ENCODE peak calls at places on chromosomes 3 and 15, in nine cellular contexts. One of them, this sample, is unnamed.
A peak's percentile ranks its signal among the peaks of the same experiment; 100 is the strongest.

GRCh38 chr3:31919528-31919927 is 61.5 kb downstream of the OSBPL10 start:
- DNase-seq in astrocyte of the spinal cord: no peak
- DNase-seq in ascending aorta: no peak
- DNase-seq in H4: no peak
- DNase-seq in hepatic stellate cell: no peak
- DNase-seq in iris pigment epithelial cell: no peak
- DNase-seq in Kasumi-1: no peak
- DNase-seq in transverse colon: no peak
- DNase-seq in activated T-cell treated with anti-CD3 and anti-CD28 coated beads for 48 hours: no peak
- DNase-seq in this sample: no peak

GRCh38 chr3:122676759-122677158 is 3.9 kb upstream of the PARP14 start:
- DNase-seq in astrocyte of the spinal cord: peak; percentile 46
- DNase-seq in ascending aorta: no peak
- DNase-seq in H4: no peak
- DNase-seq in hepatic stellate cell: no peak
- DNase-seq in iris pigment epithelial cell: peak; percentile 83
- DNase-seq in Kasumi-1: no peak
- DNase-seq in transverse colon: no peak
- DNase-seq in activated T-cell treated with anti-CD3 and anti-CD28 coated beads for 48 hours: no peak
- DNase-seq in this sample: peak; percentile 47

GRCh38 chr3:196287066-196287404 is 491 bp downstream of the PCYT1A start:
- DNase-seq in astrocyte of the spinal cord: peak; percentile 20
- DNase-seq in ascending aorta: no peak
- DNase-seq in H4: no peak
- DNase-seq in hepatic stellate cell: peak; percentile 24
- DNase-seq in iris pigment epithelial cell: no peak
- DNase-seq in Kasumi-1: peak; percentile 61
- DNase-seq in transverse colon: no peak
- DNase-seq in activated T-cell treated with anti-CD3 and anti-CD28 coated beads for 48 hours: no peak
- DNase-seq in this sample: peak; percentile 23

GRCh38 chr3:116512281-116512680 is 67.0 kb upstream of the LSAMP start:
- DNase-seq in astrocyte of the spinal cord: no peak
- DNase-seq in ascending aorta: no peak
- DNase-seq in H4: no peak
- DNase-seq in hepatic stellate cell: no peak
- DNase-seq in iris pigment epithelial cell: no peak
- DNase-seq in Kasumi-1: no peak
- DNase-seq in transverse colon: no peak
- DNase-seq in activated T-cell treated with anti-CD3 and anti-CD28 coated beads for 48 hours: no peak
- DNase-seq in this sample: no peak

GRCh38 chr3:183930069-183930468 is 45.4 kb upstream of the PARL start:
- DNase-seq in astrocyte of the spinal cord: no peak
- DNase-seq in ascending aorta: no peak
- DNase-seq in H4: no peak
- DNase-seq in hepatic stellate cell: no peak
- DNase-seq in iris pigment epithelial cell: no peak
- DNase-seq in Kasumi-1: no peak
- DNase-seq in transverse colon: peak; percentile 83
- DNase-seq in activated T-cell treated with anti-CD3 and anti-CD28 coated beads for 48 hours: no peak
- DNase-seq in this sample: no peak

GRCh38 chr15:51046799-51047449 is 47.8 kb downstream of the TNFAIP8L3 start:
- DNase-seq in astrocyte of the spinal cord: peak; percentile 50
- DNase-seq in ascending aorta: no peak
- DNase-seq in H4: no peak
- DNase-seq in hepatic stellate cell: no peak
- DNase-seq in iris pigment epithelial cell: peak; percentile 27
- DNase-seq in Kasumi-1: no peak
- DNase-seq in transverse colon: peak; percentile 65
- DNase-seq in activated T-cell treated with anti-CD3 and anti-CD28 coated beads for 48 hours: no peak
- DNase-seq in this sample: peak; percentile 28

GRCh38 chr15:66053991-66054390 is 184.7 kb downstream of the RAB11A start:
- DNase-seq in astrocyte of the spinal cord: no peak
- DNase-seq in ascending aorta: no peak
- DNase-seq in H4: no peak
- DNase-seq in hepatic stellate cell: no peak
- DNase-seq in iris pigment epithelial cell: no peak
- DNase-seq in Kasumi-1: no peak
- DNase-seq in transverse colon: no peak
- DNase-seq in activated T-cell treated with anti-CD3 and anti-CD28 coated beads for 48 hours: no peak
- DNase-seq in this sample: no peak

GRCh38 chr3:97658670-97659285 is 105.8 kb upstream of the ARL6 start:
- DNase-seq in astrocyte of the spinal cord: peak; percentile 19
- DNase-seq in ascending aorta: no peak
- DNase-seq in H4: peak; percentile 48
- DNase-seq in hepatic stellate cell: no peak
- DNase-seq in iris pigment epithelial cell: peak; percentile 23
- DNase-seq in Kasumi-1: peak; percentile 68
- DNase-seq in transverse colon: no peak
- DNase-seq in activated T-cell treated with anti-CD3 and anti-CD28 coated beads for 48 hours: no peak
- DNase-seq in this sample: peak; percentile 20

GRCh38 chr15:42150246-42150970 is 6.0 kb downstream of the PLA2G4F start:
- DNase-seq in astrocyte of the spinal cord: no peak
- DNase-seq in ascending aorta: no peak
- DNase-seq in H4: no peak
- DNase-seq in hepatic stellate cell: no peak
- DNase-seq in iris pigment epithelial cell: no peak
- DNase-seq in Kasumi-1: no peak
- DNase-seq in transverse colon: no peak
- DNase-seq in activated T-cell treated with anti-CD3 and anti-CD28 coated beads for 48 hours: no peak
- DNase-seq in this sample: no peak

GRCh38 chr3:183018416-183019192 is 38.3 kb upstream of the DCUN1D1 start:
- DNase-seq in astrocyte of the spinal cord: no peak
- DNase-seq in ascending aorta: no peak
- DNase-seq in H4: no peak
- DNase-seq in hepatic stellate cell: no peak
- DNase-seq in iris pigment epithelial cell: no peak
- DNase-seq in Kasumi-1: no peak
- DNase-seq in transverse colon: no peak
- DNase-seq in activated T-cell treated with anti-CD3 and anti-CD28 coated beads for 48 hours: no peak
- DNase-seq in this sample: no peak

GRCh38 chr15:71083349-71083748 is 31.9 kb upstream of the THSD4 start:
- DNase-seq in astrocyte of the spinal cord: peak; percentile 41
- DNase-seq in ascending aorta: peak; percentile 95
- DNase-seq in H4: peak; percentile 16
- DNase-seq in hepatic stellate cell: no peak
- DNase-seq in iris pigment epithelial cell: no peak
- DNase-seq in Kasumi-1: no peak
- DNase-seq in transverse colon: no peak
- DNase-seq in activated T-cell treated with anti-CD3 and anti-CD28 coated beads for 48 hours: no peak
- DNase-seq in this sample: peak; percentile 88

GRCh38 chr3:127920738-127921137 is 5.7 kb downstream of the KBTBD12 start:
- DNase-seq in astrocyte of the spinal cord: no peak
- DNase-seq in ascending aorta: no peak
- DNase-seq in H4: no peak
- DNase-seq in hepatic stellate cell: no peak
- DNase-seq in iris pigment epithelial cell: no peak
- DNase-seq in Kasumi-1: no peak
- DNase-seq in transverse colon: no peak
- DNase-seq in activated T-cell treated with anti-CD3 and anti-CD28 coated beads for 48 hours: no peak
- DNase-seq in this sample: no peak

GRCh38 chr15:68352401-68353062 is 75.0 kb downstream of the FEM1B start:
- DNase-seq in astrocyte of the spinal cord: peak; percentile 93
- DNase-seq in ascending aorta: peak; percentile 96
- DNase-seq in H4: peak; percentile 98
- DNase-seq in hepatic stellate cell: peak; percentile 84
- DNase-seq in iris pigment epithelial cell: peak; percentile 93
- DNase-seq in Kasumi-1: peak; percentile 43
- DNase-seq in transverse colon: peak; percentile 23
- DNase-seq in activated T-cell treated with anti-CD3 and anti-CD28 coated beads for 48 hours: peak; percentile 30
- DNase-seq in this sample: peak; percentile 97

GRCh38 chr3:104878395-104878794 is 488.3 kb upstream of the ALCAM start:
- DNase-seq in astrocyte of the spinal cord: peak; percentile 24
- DNase-seq in ascending aorta: no peak
- DNase-seq in H4: no peak
- DNase-seq in hepatic stellate cell: peak; percentile 15
- DNase-seq in iris pigment epithelial cell: peak; percentile 85
- DNase-seq in Kasumi-1: no peak
- DNase-seq in transverse colon: no peak
- DNase-seq in activated T-cell treated with anti-CD3 and anti-CD28 coated beads for 48 hours: no peak
- DNase-seq in this sample: peak; percentile 26

GRCh38 chr3:71185733-71186455 is 397.6 kb downstream of the FOXP1 start:
- DNase-seq in astrocyte of the spinal cord: peak; percentile 73
- DNase-seq in ascending aorta: no peak
- DNase-seq in H4: no peak
- DNase-seq in hepatic stellate cell: peak; percentile 63
- DNase-seq in iris pigment epithelial cell: peak; percentile 86
- DNase-seq in Kasumi-1: peak; percentile 51
- DNase-seq in transverse colon: peak; percentile 22
- DNase-seq in activated T-cell treated with anti-CD3 and anti-CD28 coated beads for 48 hours: no peak
- DNase-seq in this sample: peak; percentile 57

GRCh38 chr3:19970289-19970688 is 23.4 kb downstream of the RAB5A start:
- DNase-seq in astrocyte of the spinal cord: no peak
- DNase-seq in ascending aorta: no peak
- DNase-seq in H4: no peak
- DNase-seq in hepatic stellate cell: no peak
- DNase-seq in iris pigment epithelial cell: no peak
- DNase-seq in Kasumi-1: no peak
- DNase-seq in transverse colon: no peak
- DNase-seq in activated T-cell treated with anti-CD3 and anti-CD28 coated beads for 48 hours: no peak
- DNase-seq in this sample: no peak

GRCh38 chr3:32297366-32297765 is 58.9 kb downstream of the CMTM8 start:
- DNase-seq in astrocyte of the spinal cord: no peak
- DNase-seq in ascending aorta: no peak
- DNase-seq in H4: no peak
- DNase-seq in hepatic stellate cell: no peak
- DNase-seq in iris pigment epithelial cell: no peak
- DNase-seq in Kasumi-1: no peak
- DNase-seq in transverse colon: no peak
- DNase-seq in activated T-cell treated with anti-CD3 and anti-CD28 coated beads for 48 hours: peak; percentile 46
- DNase-seq in this sample: no peak

GRCh38 chr15:52558196-52558595 is 10.6 kb downstream of the ARPP19 start:
- DNase-seq in astrocyte of the spinal cord: peak; percentile 78
- DNase-seq in ascending aorta: no peak
- DNase-seq in H4: peak; percentile 69
- DNase-seq in hepatic stellate cell: no peak
- DNase-seq in iris pigment epithelial cell: peak; percentile 91
- DNase-seq in Kasumi-1: no peak
- DNase-seq in transverse colon: no peak
- DNase-seq in activated T-cell treated with anti-CD3 and anti-CD28 coated beads for 48 hours: peak; percentile 46
- DNase-seq in this sample: peak; percentile 84

GRCh38 chr15:29919380-29919881 is 97.2 kb upstream of the TJP1 start:
- DNase-seq in astrocyte of the spinal cord: no peak
- DNase-seq in ascending aorta: no peak
- DNase-seq in H4: no peak
- DNase-seq in hepatic stellate cell: no peak
- DNase-seq in iris pigment epithelial cell: no peak
- DNase-seq in Kasumi-1: no peak
- DNase-seq in transverse colon: no peak
- DNase-seq in activated T-cell treated with anti-CD3 and anti-CD28 coated beads for 48 hours: no peak
- DNase-seq in this sample: no peak

GRCh38 chr3:32285910-32286309 is 47.4 kb downstream of the CMTM8 start:
- DNase-seq in astrocyte of the spinal cord: no peak
- DNase-seq in ascending aorta: no peak
- DNase-seq in H4: no peak
- DNase-seq in hepatic stellate cell: no peak
- DNase-seq in iris pigment epithelial cell: no peak
- DNase-seq in Kasumi-1: no peak
- DNase-seq in transverse colon: no peak
- DNase-seq in activated T-cell treated with anti-CD3 and anti-CD28 coated beads for 48 hours: no peak
- DNase-seq in this sample: no peak

GRCh38 chr3:9765865-9766264 is 3.9 kb downstream of the CAMK1 start:
- DNase-seq in astrocyte of the spinal cord: no peak
- DNase-seq in ascending aorta: no peak
- DNase-seq in H4: no peak
- DNase-seq in hepatic stellate cell: no peak
- DNase-seq in iris pigment epithelial cell: peak; percentile 23
- DNase-seq in Kasumi-1: no peak
- DNase-seq in transverse colon: no peak
- DNase-seq in activated T-cell treated with anti-CD3 and anti-CD28 coated beads for 48 hours: no peak
- DNase-seq in this sample: peak; percentile 41

GRCh38 chr3:32281570-32282106 is 43.2 kb downstream of the CMTM8 start:
- DNase-seq in astrocyte of the spinal cord: no peak
- DNase-seq in ascending aorta: no peak
- DNase-seq in H4: no peak
- DNase-seq in hepatic stellate cell: no peak
- DNase-seq in iris pigment epithelial cell: no peak
- DNase-seq in Kasumi-1: no peak
- DNase-seq in transverse colon: no peak
- DNase-seq in activated T-cell treated with anti-CD3 and anti-CD28 coated beads for 48 hours: no peak
- DNase-seq in this sample: no peak

GRCh38 chr15:88680241-88680910 is 41.6 kb downstream of the ISG20 start:
- DNase-seq in astrocyte of the spinal cord: no peak
- DNase-seq in ascending aorta: no peak
- DNase-seq in H4: no peak
- DNase-seq in hepatic stellate cell: no peak
- DNase-seq in iris pigment epithelial cell: no peak
- DNase-seq in Kasumi-1: no peak
- DNase-seq in transverse colon: no peak
- DNase-seq in activated T-cell treated with anti-CD3 and anti-CD28 coated beads for 48 hours: no peak
- DNase-seq in this sample: no peak

This sample was measured in fibroblast of mammary gland.